ENCODE peak calls at places on chromosomes 16 and 17, in seven cellular contexts. One of them, this sample, is unnamed.

GRCh38 chr16:85221081-85221809 is 109.0 kb upstream of the CIBAR2 start:
- DNase-seq in BE2C: peak; percentile 45
- DNase-seq in HCT116: no peak
- DNase-seq in heart right ventricle: no peak
- DNase-seq in ascending aorta: no peak
- DNase-seq in cardiac muscle cell: no peak
- DNase-seq in sigmoid colon: no peak
- DNase-seq in this sample: no peak

GRCh38 chr17:63497708-63498483 is 21.0 kb downstream of the ACE start:
- DNase-seq in sigmoid colon: no peak
- DNase-seq in cardiac muscle cell: peak; percentile 16
- DNase-seq in BE2C: peak; percentile 88
- DNase-seq in heart right ventricle: no peak
- DNase-seq in ascending aorta: no peak
- DNase-seq in HCT116: peak; percentile 24
- DNase-seq in this sample: no peak

GRCh38 chr17:2180768-2181167 is 122.8 kb downstream of the SMG6 start:
- DNase-seq in BE2C: no peak
- DNase-seq in cardiac muscle cell: no peak
- DNase-seq in sigmoid colon: no peak
- DNase-seq in HCT116: no peak
- DNase-seq in heart right ventricle: no peak
- DNase-seq in ascending aorta: no peak
- DNase-seq in this sample: no peak

GRCh38 chr16:88705076-88705684 is 1.0 kb downstream of the RNF166 start:
- DNase-seq in sigmoid colon: no peak
- DNase-seq in heart right ventricle: no peak
- DNase-seq in ascending aorta: no peak
- DNase-seq in HCT116: no peak
- DNase-seq in cardiac muscle cell: peak; percentile 18
- DNase-seq in BE2C: no peak
- DNase-seq in this sample: no peak

GRCh38 chr16:929227-929669 is 41.5 kb downstream of the LMF1 start:
- DNase-seq in BE2C: peak; percentile 5
- DNase-seq in cardiac muscle cell: no peak
- DNase-seq in ascending aorta: no peak
- DNase-seq in heart right ventricle: no peak
- DNase-seq in sigmoid colon: no peak
- DNase-seq in HCT116: no peak
- DNase-seq in this sample: no peak

GRCh38 chr17:32452281-32452680 is 8.0 kb downstream of the PSMD11 start:
- DNase-seq in ascending aorta: no peak
- DNase-seq in BE2C: no peak
- DNase-seq in HCT116: no peak
- DNase-seq in heart right ventricle: no peak
- DNase-seq in sigmoid colon: no peak
- DNase-seq in cardiac muscle cell: no peak
- DNase-seq in this sample: no peak

GRCh38 chr17:20009302-20010098 is at the start of gene SPECC1:
- DNase-seq in cardiac muscle cell: no peak
- DNase-seq in heart right ventricle: peak; percentile 74
- DNase-seq in BE2C: peak; percentile 73
- DNase-seq in HCT116: peak; percentile 49
- DNase-seq in ascending aorta: peak; percentile 93
- DNase-seq in sigmoid colon: peak; percentile 84
- DNase-seq in this sample: no peak

GRCh38 chr17:28274591-28275265 is 44.3 kb upstream of the TMEM97 start:
- DNase-seq in HCT116: no peak
- DNase-seq in heart right ventricle: no peak
- DNase-seq in sigmoid colon: no peak
- DNase-seq in cardiac muscle cell: no peak
- DNase-seq in BE2C: no peak
- DNase-seq in ascending aorta: no peak
- DNase-seq in this sample: no peak

GRCh38 chr17:7748098-7748775 is 30.7 kb downstream of the DNAH2 start:
- DNase-seq in cardiac muscle cell: peak; percentile 88
- DNase-seq in BE2C: no peak
- DNase-seq in heart right ventricle: no peak
- DNase-seq in HCT116: no peak
- DNase-seq in ascending aorta: peak; percentile 16
- DNase-seq in sigmoid colon: peak; percentile 19
- DNase-seq in this sample: no peak

GRCh38 chr16:52488837-52489289 is 58.1 kb downstream of the TOX3 start:
- DNase-seq in ascending aorta: no peak
- DNase-seq in heart right ventricle: no peak
- DNase-seq in BE2C: no peak
- DNase-seq in sigmoid colon: no peak
- DNase-seq in HCT116: no peak
- DNase-seq in cardiac muscle cell: no peak
- DNase-seq in this sample: no peak

GRCh38 chr16:53094013-53094630 is 39.3 kb downstream of the CHD9 start:
- DNase-seq in cardiac muscle cell: no peak
- DNase-seq in HCT116: no peak
- DNase-seq in sigmoid colon: peak; percentile 82
- DNase-seq in heart right ventricle: peak; percentile 52
- DNase-seq in ascending aorta: peak; percentile 77
- DNase-seq in BE2C: peak; percentile 43
- DNase-seq in this sample: no peak

GRCh38 chr17:42708588-42708987 is 26.3 kb downstream of the CNTNAP1 start:
- DNase-seq in HCT116: no peak
- DNase-seq in BE2C: no peak
- DNase-seq in ascending aorta: no peak
- DNase-seq in heart right ventricle: no peak
- DNase-seq in sigmoid colon: no peak
- DNase-seq in cardiac muscle cell: no peak
- DNase-seq in this sample: no peak

GRCh38 chr16:70715860-70716357 is 30.1 kb upstream of the MTSS2 start:
- DNase-seq in heart right ventricle: no peak
- DNase-seq in ascending aorta: no peak
- DNase-seq in BE2C: no peak
- DNase-seq in cardiac muscle cell: peak; percentile 86
- DNase-seq in HCT116: no peak
- DNase-seq in sigmoid colon: no peak
- DNase-seq in this sample: no peak

GRCh38 chr17:45353047-45353446 is 36.2 kb upstream of the MAP3K14 start:
- DNase-seq in sigmoid colon: peak; percentile 12
- DNase-seq in HCT116: no peak
- DNase-seq in heart right ventricle: no peak
- DNase-seq in ascending aorta: peak; percentile 48
- DNase-seq in cardiac muscle cell: no peak
- DNase-seq in BE2C: no peak
- DNase-seq in this sample: no peak

GRCh38 chr16:9238346-9238745 is 146.9 kb downstream of the HAPSTR1 start:
- DNase-seq in BE2C: no peak
- DNase-seq in sigmoid colon: no peak
- DNase-seq in heart right ventricle: no peak
- DNase-seq in ascending aorta: no peak
- DNase-seq in cardiac muscle cell: no peak
- DNase-seq in HCT116: no peak
- DNase-seq in this sample: no peak

GRCh38 chr16:1677339-1677738 is 740 bp upstream of the JPT2 start:
- DNase-seq in heart right ventricle: no peak
- DNase-seq in ascending aorta: no peak
- DNase-seq in HCT116: no peak
- DNase-seq in sigmoid colon: no peak
- DNase-seq in BE2C: no peak
- DNase-seq in cardiac muscle cell: no peak
- DNase-seq in this sample: no peak

GRCh38 chr17:57599271-57600045 is 145.6 kb downstream of the CCDC182 start:
- DNase-seq in sigmoid colon: no peak
- DNase-seq in HCT116: no peak
- DNase-seq in heart right ventricle: no peak
- DNase-seq in BE2C: no peak
- DNase-seq in cardiac muscle cell: no peak
- DNase-seq in ascending aorta: no peak
- DNase-seq in this sample: no peak

GRCh38 chr16:14339694-14340093 is 268.6 kb downstream of the MRTFB start:
- DNase-seq in sigmoid colon: no peak
- DNase-seq in ascending aorta: no peak
- DNase-seq in HCT116: no peak
- DNase-seq in heart right ventricle: no peak
- DNase-seq in BE2C: no peak
- DNase-seq in cardiac muscle cell: no peak
- DNase-seq in this sample: no peak

GRCh38 chr17:10743316-10744009 is 13.6 kb upstream of the TMEM220 start:
- DNase-seq in sigmoid colon: peak; percentile 49
- DNase-seq in heart right ventricle: no peak
- DNase-seq in ascending aorta: peak; percentile 58
- DNase-seq in BE2C: no peak
- DNase-seq in cardiac muscle cell: peak; percentile 59
- DNase-seq in HCT116: no peak
- DNase-seq in this sample: no peak

GRCh38 chr16:88888778-88889387 is 22.4 kb upstream of the PABPN1L start:
- DNase-seq in ascending aorta: no peak
- DNase-seq in BE2C: no peak
- DNase-seq in cardiac muscle cell: no peak
- DNase-seq in heart right ventricle: peak; percentile 69
- DNase-seq in HCT116: no peak
- DNase-seq in sigmoid colon: no peak
- DNase-seq in this sample: no peak

GRCh38 chr16:67927131-67927941 is 4.3 kb downstream of the CTRL start:
- DNase-seq in HCT116: no peak
- DNase-seq in heart right ventricle: no peak
- DNase-seq in ascending aorta: no peak
- DNase-seq in sigmoid colon: no peak
- DNase-seq in cardiac muscle cell: no peak
- DNase-seq in BE2C: no peak
- DNase-seq in this sample: no peak

DNA sequence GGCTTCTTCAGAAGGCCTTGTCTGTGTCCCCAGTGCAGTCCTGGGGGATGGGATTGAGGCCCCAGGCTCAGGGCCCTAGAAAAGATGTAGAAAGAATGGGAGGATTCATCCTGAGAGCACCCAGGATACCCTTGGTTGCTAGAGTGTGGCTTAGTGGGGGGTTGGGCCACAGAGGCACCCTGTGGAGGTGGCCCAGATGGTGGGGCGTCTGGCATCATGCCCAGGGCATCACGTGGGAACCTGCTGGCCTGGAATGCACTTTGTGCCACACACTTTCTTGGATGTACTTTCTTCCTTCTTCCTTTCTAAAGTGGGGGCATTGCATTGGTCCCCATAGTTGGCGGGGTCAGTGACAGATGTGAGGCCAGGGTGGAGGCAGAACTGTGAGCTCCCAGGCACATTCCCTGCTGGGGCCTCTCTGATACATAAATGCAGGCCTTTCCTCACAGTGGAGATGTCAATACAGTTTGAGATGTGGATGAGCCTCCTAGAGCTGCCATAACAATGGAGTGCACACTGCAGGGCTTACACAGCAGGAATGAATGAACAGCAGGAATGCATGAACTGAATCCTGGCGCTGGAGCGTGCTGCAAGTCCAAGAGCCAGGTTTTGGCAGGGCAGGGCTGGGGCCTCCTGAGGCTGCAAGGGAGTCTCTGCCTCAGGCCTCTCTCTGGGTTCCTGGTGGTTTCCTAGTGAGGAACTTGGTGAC is 43.2 kb downstream of the MGAT5B start:
- DNase-seq in BE2C: peak; percentile 49
- DNase-seq in cardiac muscle cell: no peak
- DNase-seq in sigmoid colon: no peak
- DNase-seq in ascending aorta: no peak
- DNase-seq in heart right ventricle: no peak
- DNase-seq in HCT116: no peak
- DNase-seq in this sample: no peak
- H3K36me3 ChIP-seq in BE2C: peaks cover 6% of the 10 kb centered on the region
- H3K36me3 ChIP-seq in cardiac muscle cell: no peaks in the 10 kb centered on the region
- H3K36me3 ChIP-seq in sigmoid colon: no peaks in the 10 kb centered on the region
- H3K36me3 ChIP-seq in ascending aorta: no peaks in the 10 kb centered on the region
- H3K36me3 ChIP-seq in heart right ventricle: no peaks in the 10 kb centered on the region
- H3K36me3 ChIP-seq in HCT116: no peaks in the 10 kb centered on the region
- H3K36me3 ChIP-seq in this sample: no peaks in the 10 kb centered on the region

DNA sequence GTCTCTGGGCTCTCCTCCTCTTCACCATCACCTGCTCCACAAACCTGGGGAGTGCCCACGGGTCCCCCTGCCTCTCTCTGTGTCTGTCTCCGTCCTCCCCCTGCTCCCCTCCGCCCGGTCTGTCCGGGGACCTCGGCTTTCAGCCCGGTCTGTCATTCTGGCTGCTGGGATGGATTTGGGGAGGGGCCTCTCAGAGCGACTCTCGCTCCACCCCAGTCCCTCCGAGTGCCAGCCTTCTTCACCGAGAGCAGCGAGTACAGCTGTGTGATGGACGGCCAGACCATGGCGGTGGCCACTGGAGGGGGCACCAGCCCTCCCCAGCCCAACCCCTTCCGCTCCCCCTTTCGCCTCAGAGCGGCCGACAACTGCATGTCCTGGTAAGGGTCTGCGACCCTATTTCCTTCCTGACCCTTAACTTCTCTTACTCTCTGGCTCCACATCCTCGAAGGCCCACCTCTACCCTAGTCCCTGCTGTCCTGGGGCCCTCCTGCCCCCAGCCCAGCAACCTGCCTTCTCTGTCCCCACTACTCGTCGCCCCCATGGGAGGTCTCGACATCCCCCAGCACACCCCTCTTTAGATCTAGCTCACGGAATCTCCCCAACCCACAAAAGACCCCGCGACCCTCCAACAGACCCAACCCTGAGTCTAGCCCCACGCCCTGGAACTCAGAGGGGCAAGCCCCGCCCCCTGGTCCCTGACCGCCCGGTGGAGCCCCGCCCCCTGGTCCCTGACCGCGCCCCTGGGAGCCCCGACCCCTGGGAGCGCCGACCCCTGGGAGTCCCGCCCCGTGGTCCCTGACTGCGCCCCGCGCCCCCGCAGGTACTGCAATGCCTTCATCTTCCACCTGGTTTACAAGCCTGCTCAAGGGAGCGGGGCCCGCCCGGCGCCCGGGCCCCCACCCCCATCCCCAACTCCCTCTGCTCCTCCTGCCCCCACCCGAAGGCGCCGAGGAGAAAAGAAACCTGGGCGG is 5.6 kb upstream of the CXCL16 start:
- DNase-seq in HCT116: no peak
- DNase-seq in sigmoid colon: no peak
- DNase-seq in BE2C: no peak
- DNase-seq in ascending aorta: no peak
- DNase-seq in cardiac muscle cell: peak; percentile 17
- DNase-seq in heart right ventricle: no peak
- DNase-seq in this sample: no peak
- H3K27me3 ChIP-seq in HCT116: no peaks in the 10 kb centered on the region
- H3K27me3 ChIP-seq in sigmoid colon: peaks cover 58% of the 10 kb centered on the region
- H3K27me3 ChIP-seq in BE2C: peaks cover 32% of the 10 kb centered on the region
- H3K27me3 ChIP-seq in ascending aorta: peaks cover 13% of the 10 kb centered on the region
- H3K27me3 ChIP-seq in cardiac muscle cell: peaks cover 65% of the 10 kb centered on the region
- H3K27me3 ChIP-seq in heart right ventricle: peaks cover 18% of the 10 kb centered on the region
- H3K27me3 ChIP-seq in this sample: peaks cover 51% of the 10 kb centered on the region

DNA sequence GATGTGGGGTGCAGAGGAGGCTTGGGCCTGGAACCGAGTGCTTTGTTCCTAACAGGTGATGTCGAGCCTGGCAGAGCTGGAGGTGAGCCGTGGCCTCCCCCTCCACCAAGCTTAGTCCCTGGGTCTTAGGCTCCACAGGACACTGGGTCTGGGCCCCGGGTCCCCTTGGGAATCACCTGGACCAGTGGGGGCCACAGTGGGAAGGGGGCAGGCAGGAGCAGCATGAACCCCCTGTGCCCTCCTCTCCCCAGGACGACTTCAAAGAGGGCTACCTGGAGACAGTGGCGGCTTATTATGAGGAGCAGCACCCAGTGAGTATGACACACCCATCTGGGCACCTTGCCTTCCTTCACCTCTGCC is 2.5 kb downstream of the IL32 start:
- DNase-seq in BE2C: no peak
- DNase-seq in heart right ventricle: no peak
- DNase-seq in HCT116: no peak
- DNase-seq in cardiac muscle cell: no peak
- DNase-seq in ascending aorta: no peak
- DNase-seq in sigmoid colon: no peak
- DNase-seq in this sample: no peak
- H3K4me3 ChIP-seq in BE2C: no peak overlapping the region
- H3K4me3 ChIP-seq in heart right ventricle: peak overlapping the region; percentile 59
- H3K4me3 ChIP-seq in HCT116: no peak overlapping the region
- H3K4me3 ChIP-seq in cardiac muscle cell: no peak overlapping the region
- H3K4me3 ChIP-seq in ascending aorta: no peak overlapping the region
- H3K4me3 ChIP-seq in sigmoid colon: no peak overlapping the region
- H3K4me3 ChIP-seq in this sample: no peak overlapping the region

GRCh38 chr17:60333628-60334031 is 58.3 kb downstream of the USP32 start:
- DNase-seq in ascending aorta: no peak
- DNase-seq in BE2C: no peak
- DNase-seq in HCT116: no peak
- DNase-seq in heart right ventricle: no peak
- DNase-seq in sigmoid colon: no peak
- DNase-seq in cardiac muscle cell: no peak
- DNase-seq in this sample: no peak
- H3K36me3 ChIP-seq in ascending aorta: no peaks in the 10 kb centered on the region
- H3K36me3 ChIP-seq in BE2C: no peaks in the 10 kb centered on the region
- H3K36me3 ChIP-seq in HCT116: no peaks in the 10 kb centered on the region
- H3K36me3 ChIP-seq in heart right ventricle: peaks cover 10% of the 10 kb centered on the region
- H3K36me3 ChIP-seq in sigmoid colon: no peaks in the 10 kb centered on the region
- H3K36me3 ChIP-seq in cardiac muscle cell: no peaks in the 10 kb centered on the region
- H3K36me3 ChIP-seq in this sample: no peaks in the 10 kb centered on the region